ENCODE peak calls at places on chromosomes 6 and 20, in seven cellular contexts. One of them, this sample, is unnamed.

GRCh38 chr6:87276624-87277023 is 45.8 kb upstream of the SMIM8 start:
- DNase-seq in stimulated activated CD4-positive, alpha-beta T cell treated with anti-CD3 and anti-CD28 coated beads, Interleukin-12 subunit alpha, Interleukin-12 subunit beta, amount 100 ng/mL, for 4 hours: no peak
- DNase-seq in A549: no peak
- DNase-seq in NCI-H460: no peak
- DNase-seq in left colon: no peak
- DNase-seq in sigmoid colon: no peak
- DNase-seq in ovary: no peak
- DNase-seq in this sample: no peak

GRCh38 chr6:107956586-107957164 is 1.3 kb downstream of the SEC63 start:
- DNase-seq in stimulated activated CD4-positive, alpha-beta T cell treated with anti-CD3 and anti-CD28 coated beads, Interleukin-12 subunit alpha, Interleukin-12 subunit beta, amount 100 ng/mL, for 4 hours: no peak
- DNase-seq in A549: peak
- DNase-seq in NCI-H460: no peak
- DNase-seq in left colon: no peak
- DNase-seq in sigmoid colon: no peak
- DNase-seq in ovary: no peak
- DNase-seq in this sample: peak

GRCh38 chr6:69022991-69023390 is 387.9 kb downstream of the ADGRB3 start:
- DNase-seq in stimulated activated CD4-positive, alpha-beta T cell treated with anti-CD3 and anti-CD28 coated beads, Interleukin-12 subunit alpha, Interleukin-12 subunit beta, amount 100 ng/mL, for 4 hours: no peak
- DNase-seq in A549: no peak
- DNase-seq in NCI-H460: peak
- DNase-seq in left colon: no peak
- DNase-seq in sigmoid colon: no peak
- DNase-seq in ovary: no peak
- DNase-seq in this sample: no peak

GRCh38 chr6:2203264-2203663 is 42.1 kb downstream of the GMDS start:
- DNase-seq in stimulated activated CD4-positive, alpha-beta T cell treated with anti-CD3 and anti-CD28 coated beads, Interleukin-12 subunit alpha, Interleukin-12 subunit beta, amount 100 ng/mL, for 4 hours: no peak
- DNase-seq in A549: no peak
- DNase-seq in NCI-H460: no peak
- DNase-seq in left colon: no peak
- DNase-seq in sigmoid colon: no peak
- DNase-seq in ovary: no peak
- DNase-seq in this sample: no peak

GRCh38 chr6:127790571-127790970 is 110.3 kb downstream of the THEMIS start:
- DNase-seq in stimulated activated CD4-positive, alpha-beta T cell treated with anti-CD3 and anti-CD28 coated beads, Interleukin-12 subunit alpha, Interleukin-12 subunit beta, amount 100 ng/mL, for 4 hours: no peak
- DNase-seq in A549: no peak
- DNase-seq in NCI-H460: no peak
- DNase-seq in left colon: no peak
- DNase-seq in sigmoid colon: peak
- DNase-seq in ovary: no peak
- DNase-seq in this sample: no peak

GRCh38 chr20:51752343-51752951 is 15.7 kb downstream of the ATP9A start:
- DNase-seq in stimulated activated CD4-positive, alpha-beta T cell treated with anti-CD3 and anti-CD28 coated beads, Interleukin-12 subunit alpha, Interleukin-12 subunit beta, amount 100 ng/mL, for 4 hours: no peak
- DNase-seq in A549: peak
- DNase-seq in NCI-H460: peak
- DNase-seq in left colon: no peak
- DNase-seq in sigmoid colon: no peak
- DNase-seq in ovary: no peak
- DNase-seq in this sample: no peak

GRCh38 chr20:49697071-49697470 is 16.6 kb downstream of the B4GALT5 start:
- DNase-seq in stimulated activated CD4-positive, alpha-beta T cell treated with anti-CD3 and anti-CD28 coated beads, Interleukin-12 subunit alpha, Interleukin-12 subunit beta, amount 100 ng/mL, for 4 hours: no peak
- DNase-seq in A549: no peak
- DNase-seq in NCI-H460: no peak
- DNase-seq in left colon: peak
- DNase-seq in sigmoid colon: no peak
- DNase-seq in ovary: no peak
- DNase-seq in this sample: peak

GRCh38 chr20:50690979-50691584 is at the start of gene RIPOR3:
- DNase-seq in stimulated activated CD4-positive, alpha-beta T cell treated with anti-CD3 and anti-CD28 coated beads, Interleukin-12 subunit alpha, Interleukin-12 subunit beta, amount 100 ng/mL, for 4 hours: no peak
- DNase-seq in A549: no peak
- DNase-seq in NCI-H460: no peak
- DNase-seq in left colon: peak
- DNase-seq in sigmoid colon: peak
- DNase-seq in ovary: peak
- DNase-seq in this sample: no peak

GRCh38 chr20:61218886-61219480 is 33.1 kb upstream of the CDH4 start:
- DNase-seq in stimulated activated CD4-positive, alpha-beta T cell treated with anti-CD3 and anti-CD28 coated beads, Interleukin-12 subunit alpha, Interleukin-12 subunit beta, amount 100 ng/mL, for 4 hours: no peak
- DNase-seq in A549: no peak
- DNase-seq in NCI-H460: no peak
- DNase-seq in left colon: no peak
- DNase-seq in sigmoid colon: no peak
- DNase-seq in ovary: no peak
- DNase-seq in this sample: no peak

GRCh38 chr6:91637217-91637616 is 1050.3 kb upstream of the MAP3K7 start:
- DNase-seq in stimulated activated CD4-positive, alpha-beta T cell treated with anti-CD3 and anti-CD28 coated beads, Interleukin-12 subunit alpha, Interleukin-12 subunit beta, amount 100 ng/mL, for 4 hours: no peak
- DNase-seq in A549: no peak
- DNase-seq in NCI-H460: no peak
- DNase-seq in left colon: no peak
- DNase-seq in sigmoid colon: no peak
- DNase-seq in ovary: no peak
- DNase-seq in this sample: no peak

GRCh38 chr6:134166529-134167221 is 114.3 kb upstream of the SLC2A12 start:
- DNase-seq in stimulated activated CD4-positive, alpha-beta T cell treated with anti-CD3 and anti-CD28 coated beads, Interleukin-12 subunit alpha, Interleukin-12 subunit beta, amount 100 ng/mL, for 4 hours: no peak
- DNase-seq in A549: no peak
- DNase-seq in NCI-H460: no peak
- DNase-seq in left colon: no peak
- DNase-seq in sigmoid colon: no peak
- DNase-seq in ovary: no peak
- DNase-seq in this sample: no peak

GRCh38 chr6:162736933-162737332 is 9.2 kb downstream of the PACRG start:
- DNase-seq in stimulated activated CD4-positive, alpha-beta T cell treated with anti-CD3 and anti-CD28 coated beads, Interleukin-12 subunit alpha, Interleukin-12 subunit beta, amount 100 ng/mL, for 4 hours: no peak
- DNase-seq in A549: no peak
- DNase-seq in NCI-H460: no peak
- DNase-seq in left colon: no peak
- DNase-seq in sigmoid colon: no peak
- DNase-seq in ovary: no peak
- DNase-seq in this sample: no peak

GRCh38 chr6:29552512-29553051 is 7.0 kb downstream of the UBD start:
- DNase-seq in stimulated activated CD4-positive, alpha-beta T cell treated with anti-CD3 and anti-CD28 coated beads, Interleukin-12 subunit alpha, Interleukin-12 subunit beta, amount 100 ng/mL, for 4 hours: no peak
- DNase-seq in A549: no peak
- DNase-seq in NCI-H460: peak
- DNase-seq in left colon: no peak
- DNase-seq in sigmoid colon: no peak
- DNase-seq in ovary: no peak
- DNase-seq in this sample: peak

GRCh38 chr6:151052021-151052646 is 186.6 kb downstream of the MTHFD1L start:
- DNase-seq in stimulated activated CD4-positive, alpha-beta T cell treated with anti-CD3 and anti-CD28 coated beads, Interleukin-12 subunit alpha, Interleukin-12 subunit beta, amount 100 ng/mL, for 4 hours: no peak
- DNase-seq in A549: no peak
- DNase-seq in NCI-H460: no peak
- DNase-seq in left colon: no peak
- DNase-seq in sigmoid colon: no peak
- DNase-seq in ovary: no peak
- DNase-seq in this sample: peak

GRCh38 chr6:134316733-134317431 is 1.0 kb downstream of the SGK1 start:
- DNase-seq in stimulated activated CD4-positive, alpha-beta T cell treated with anti-CD3 and anti-CD28 coated beads, Interleukin-12 subunit alpha, Interleukin-12 subunit beta, amount 100 ng/mL, for 4 hours: no peak
- DNase-seq in A549: no peak
- DNase-seq in NCI-H460: no peak
- DNase-seq in left colon: no peak
- DNase-seq in sigmoid colon: no peak
- DNase-seq in ovary: peak
- DNase-seq in this sample: peak

GRCh38 chr6:113719056-113719455 is 138.1 kb upstream of the MARCKS start:
- DNase-seq in stimulated activated CD4-positive, alpha-beta T cell treated with anti-CD3 and anti-CD28 coated beads, Interleukin-12 subunit alpha, Interleukin-12 subunit beta, amount 100 ng/mL, for 4 hours: no peak
- DNase-seq in A549: peak
- DNase-seq in NCI-H460: no peak
- DNase-seq in left colon: peak
- DNase-seq in sigmoid colon: no peak
- DNase-seq in ovary: no peak
- DNase-seq in this sample: no peak

GRCh38 chr6:48563426-48563825 is 452.4 kb upstream of the PTCHD4 start:
- DNase-seq in stimulated activated CD4-positive, alpha-beta T cell treated with anti-CD3 and anti-CD28 coated beads, Interleukin-12 subunit alpha, Interleukin-12 subunit beta, amount 100 ng/mL, for 4 hours: no peak
- DNase-seq in A549: no peak
- DNase-seq in NCI-H460: no peak
- DNase-seq in left colon: no peak
- DNase-seq in sigmoid colon: no peak
- DNase-seq in ovary: no peak
- DNase-seq in this sample: no peak

GRCh38 chr20:5786930-5787826 is 37.0 kb downstream of the SHLD1 start:
- DNase-seq in stimulated activated CD4-positive, alpha-beta T cell treated with anti-CD3 and anti-CD28 coated beads, Interleukin-12 subunit alpha, Interleukin-12 subunit beta, amount 100 ng/mL, for 4 hours: no peak
- DNase-seq in A549: no peak
- DNase-seq in NCI-H460: no peak
- DNase-seq in left colon: no peak
- DNase-seq in sigmoid colon: no peak
- DNase-seq in ovary: peak
- DNase-seq in this sample: peak

GRCh38 chr6:26311012-26311384 is 54.0 kb upstream of the BTN3A2 start:
- DNase-seq in stimulated activated CD4-positive, alpha-beta T cell treated with anti-CD3 and anti-CD28 coated beads, Interleukin-12 subunit alpha, Interleukin-12 subunit beta, amount 100 ng/mL, for 4 hours: peak
- DNase-seq in A549: no peak
- DNase-seq in NCI-H460: no peak
- DNase-seq in left colon: no peak
- DNase-seq in sigmoid colon: no peak
- DNase-seq in ovary: peak
- DNase-seq in this sample: peak

GRCh38 chr6:68086199-68086598 is 548.9 kb upstream of the ADGRB3 start:
- DNase-seq in stimulated activated CD4-positive, alpha-beta T cell treated with anti-CD3 and anti-CD28 coated beads, Interleukin-12 subunit alpha, Interleukin-12 subunit beta, amount 100 ng/mL, for 4 hours: no peak
- DNase-seq in A549: no peak
- DNase-seq in NCI-H460: no peak
- DNase-seq in left colon: no peak
- DNase-seq in sigmoid colon: no peak
- DNase-seq in ovary: no peak
- DNase-seq in this sample: no peak

GRCh38 chr6:67630146-67630545 is 1004.9 kb upstream of the ADGRB3 start:
- DNase-seq in stimulated activated CD4-positive, alpha-beta T cell treated with anti-CD3 and anti-CD28 coated beads, Interleukin-12 subunit alpha, Interleukin-12 subunit beta, amount 100 ng/mL, for 4 hours: no peak
- DNase-seq in A549: no peak
- DNase-seq in NCI-H460: no peak
- DNase-seq in left colon: no peak
- DNase-seq in sigmoid colon: no peak
- DNase-seq in ovary: no peak
- DNase-seq in this sample: no peak

GRCh38 chr20:58017237-58017969 is 211.1 kb downstream of the ANKRD60 start:
- DNase-seq in stimulated activated CD4-positive, alpha-beta T cell treated with anti-CD3 and anti-CD28 coated beads, Interleukin-12 subunit alpha, Interleukin-12 subunit beta, amount 100 ng/mL, for 4 hours: no peak
- DNase-seq in A549: peak
- DNase-seq in NCI-H460: peak
- DNase-seq in left colon: peak
- DNase-seq in sigmoid colon: peak
- DNase-seq in ovary: no peak
- DNase-seq in this sample: peak

GRCh38 chr6:52590634-52590985 is 13.8 kb upstream of the TRAM2 start:
- DNase-seq in stimulated activated CD4-positive, alpha-beta T cell treated with anti-CD3 and anti-CD28 coated beads, Interleukin-12 subunit alpha, Interleukin-12 subunit beta, amount 100 ng/mL, for 4 hours: no peak
- DNase-seq in A549: no peak
- DNase-seq in NCI-H460: no peak
- DNase-seq in left colon: no peak
- DNase-seq in sigmoid colon: no peak
- DNase-seq in ovary: no peak
- DNase-seq in this sample: no peak

GRCh38 chr6:63351995-63352586 is 32.3 kb upstream of the LGSN start:
- DNase-seq in stimulated activated CD4-positive, alpha-beta T cell treated with anti-CD3 and anti-CD28 coated beads, Interleukin-12 subunit alpha, Interleukin-12 subunit beta, amount 100 ng/mL, for 4 hours: no peak
- DNase-seq in A549: no peak
- DNase-seq in NCI-H460: peak
- DNase-seq in left colon: peak
- DNase-seq in sigmoid colon: no peak
- DNase-seq in ovary: no peak
- DNase-seq in this sample: peak